ENCODE peak calls at places on chromosomes 16 and 17, in six cellular contexts. One of them, this sample, is unnamed.
A peak's percentile ranks its signal among the peaks of the same experiment; 100 is the strongest.

GRCh38 chr17:35010093-35010492 is 29.8 kb downstream of the LIG3 start:
- DNase-seq in stomach: no peak
- DNase-seq in lung: no peak
- DNase-seq in fibroblast of lung: peak; percentile 30
- DNase-seq in HCT116: no peak
- DNase-seq in ovary: no peak
- DNase-seq in this sample: no peak

GRCh38 chr17:14840616-14841231 is 424.4 kb downstream of the PMP22 start:
- DNase-seq in HCT116: no peak
- DNase-seq in stomach: no peak
- DNase-seq in lung: no peak
- DNase-seq in fibroblast of lung: peak; percentile 6
- DNase-seq in ovary: no peak
- DNase-seq in this sample: no peak

GRCh38 chr16:30054959-30055553 is 10.5 kb upstream of the ALDOA start:
- DNase-seq in fibroblast of lung: no peak
- DNase-seq in lung: no peak
- DNase-seq in stomach: peak; percentile 77
- DNase-seq in ovary: no peak
- DNase-seq in HCT116: no peak
- DNase-seq in this sample: no peak

GRCh38 chr17:17109231-17109630 is 67.0 kb downstream of the MPRIP start:
- DNase-seq in fibroblast of lung: no peak
- DNase-seq in HCT116: no peak
- DNase-seq in ovary: no peak
- DNase-seq in lung: no peak
- DNase-seq in stomach: peak; percentile 47
- DNase-seq in this sample: no peak

GRCh38 chr17:53420035-53420641 is 402.6 kb upstream of the KIF2B start:
- DNase-seq in stomach: no peak
- DNase-seq in HCT116: no peak
- DNase-seq in fibroblast of lung: no peak
- DNase-seq in ovary: no peak
- DNase-seq in lung: no peak
- DNase-seq in this sample: no peak

GRCh38 chr16:66473654-66474519 is 46.8 kb downstream of the BEAN1 start:
- DNase-seq in lung: no peak
- DNase-seq in ovary: no peak
- DNase-seq in fibroblast of lung: no peak
- DNase-seq in HCT116: no peak
- DNase-seq in stomach: no peak
- DNase-seq in this sample: no peak

GRCh38 chr16:79605999-79606398 is 5.5 kb upstream of the MAF start:
- DNase-seq in ovary: no peak
- DNase-seq in fibroblast of lung: peak; percentile 58
- DNase-seq in lung: no peak
- DNase-seq in HCT116: no peak
- DNase-seq in stomach: no peak
- DNase-seq in this sample: no peak

GRCh38 chr17:56851008-56851407 is 17.1 kb downstream of the DGKE start:
- DNase-seq in ovary: no peak
- DNase-seq in stomach: no peak
- DNase-seq in fibroblast of lung: no peak
- DNase-seq in HCT116: no peak
- DNase-seq in lung: no peak
- DNase-seq in this sample: no peak

GRCh38 chr16:69073181-69073669 is 32.2 kb upstream of the HAS3 start:
- DNase-seq in ovary: no peak
- DNase-seq in fibroblast of lung: peak; percentile 93
- DNase-seq in lung: peak; percentile 29
- DNase-seq in HCT116: peak; percentile 93
- DNase-seq in stomach: no peak
- DNase-seq in this sample: no peak

GRCh38 chr17:10727192-10727591 is 2.6 kb downstream of the TMEM220 start:
- DNase-seq in stomach: no peak
- DNase-seq in lung: no peak
- DNase-seq in HCT116: no peak
- DNase-seq in fibroblast of lung: no peak
- DNase-seq in ovary: no peak
- DNase-seq in this sample: no peak

GRCh38 chr17:18093616-18094408 is 6.1 kb downstream of the DRG2 start:
- DNase-seq in stomach: no peak
- DNase-seq in HCT116: peak; percentile 27
- DNase-seq in fibroblast of lung: peak; percentile 72
- DNase-seq in ovary: no peak
- DNase-seq in lung: no peak
- DNase-seq in this sample: peak; percentile 31

GRCh38 chr16:75110637-75111513 is 5.7 kb downstream of the LDHD start:
- DNase-seq in ovary: peak; percentile 94
- DNase-seq in fibroblast of lung: peak; percentile 86
- DNase-seq in stomach: peak; percentile 94
- DNase-seq in HCT116: peak; percentile 80
- DNase-seq in lung: peak; percentile 89
- DNase-seq in this sample: peak; percentile 88

GRCh38 chr16:71410146-71410545 is 31.7 kb downstream of the TLE7 start:
- DNase-seq in HCT116: no peak
- DNase-seq in fibroblast of lung: no peak
- DNase-seq in stomach: no peak
- DNase-seq in lung: no peak
- DNase-seq in ovary: no peak
- DNase-seq in this sample: no peak

GRCh38 chr17:54466875-54467274 is 433.8 kb upstream of the TOM1L1 start:
- DNase-seq in fibroblast of lung: no peak
- DNase-seq in ovary: no peak
- DNase-seq in HCT116: no peak
- DNase-seq in stomach: no peak
- DNase-seq in lung: no peak
- DNase-seq in this sample: no peak

GRCh38 chr17:80796430-80796861 is 195.2 kb upstream of the CHMP6 start:
- DNase-seq in ovary: no peak
- DNase-seq in HCT116: no peak
- DNase-seq in fibroblast of lung: no peak
- DNase-seq in stomach: no peak
- DNase-seq in lung: no peak
- DNase-seq in this sample: peak; percentile 21

GRCh38 chr17:27473748-27474609 is 17.7 kb downstream of the KSR1 start:
- DNase-seq in ovary: no peak
- DNase-seq in stomach: peak; percentile 91
- DNase-seq in lung: peak; percentile 57
- DNase-seq in fibroblast of lung: no peak
- DNase-seq in HCT116: no peak
- DNase-seq in this sample: no peak

GRCh38 chr17:75785770-75786538 is 1.3 kb downstream of the UNK start:
- DNase-seq in stomach: no peak
- DNase-seq in HCT116: no peak
- DNase-seq in ovary: no peak
- DNase-seq in lung: no peak
- DNase-seq in fibroblast of lung: peak; percentile 74
- DNase-seq in this sample: no peak

GRCh38 chr17:32150358-32150757 is 8.1 kb downstream of the RHOT1 start:
- DNase-seq in HCT116: no peak
- DNase-seq in ovary: no peak
- DNase-seq in stomach: no peak
- DNase-seq in lung: no peak
- DNase-seq in fibroblast of lung: no peak
- DNase-seq in this sample: no peak

GRCh38 chr16:29745126-29745852 is 501 bp downstream of the C16orf54 start:
- DNase-seq in ovary: no peak
- DNase-seq in lung: no peak
- DNase-seq in fibroblast of lung: no peak
- DNase-seq in HCT116: no peak
- DNase-seq in stomach: no peak
- DNase-seq in this sample: no peak

GRCh38 chr17:79832211-79833109 is 6.8 kb downstream of the CBX4 start:
- DNase-seq in lung: no peak
- DNase-seq in stomach: peak; percentile 55
- DNase-seq in fibroblast of lung: no peak
- DNase-seq in HCT116: no peak
- DNase-seq in ovary: peak; percentile 48
- DNase-seq in this sample: no peak

GRCh38 chr16:80577485-80578280 is 36.9 kb downstream of the DYNLRB2 start:
- DNase-seq in lung: no peak
- DNase-seq in HCT116: no peak
- DNase-seq in stomach: peak; percentile 76
- DNase-seq in ovary: no peak
- DNase-seq in fibroblast of lung: no peak
- DNase-seq in this sample: no peak

GRCh38 chr16:54862529-54862928 is 68.1 kb upstream of the IRX5 start:
- DNase-seq in fibroblast of lung: no peak
- DNase-seq in ovary: no peak
- DNase-seq in lung: no peak
- DNase-seq in stomach: no peak
- DNase-seq in HCT116: no peak
- DNase-seq in this sample: no peak

GRCh38 chr16:75385507-75386152 is 47.7 kb downstream of the CFDP1 start:
- DNase-seq in HCT116: peak; percentile 66
- DNase-seq in stomach: no peak
- DNase-seq in ovary: no peak
- DNase-seq in fibroblast of lung: peak; percentile 80
- DNase-seq in lung: no peak
- DNase-seq in this sample: peak; percentile 37

DNA sequence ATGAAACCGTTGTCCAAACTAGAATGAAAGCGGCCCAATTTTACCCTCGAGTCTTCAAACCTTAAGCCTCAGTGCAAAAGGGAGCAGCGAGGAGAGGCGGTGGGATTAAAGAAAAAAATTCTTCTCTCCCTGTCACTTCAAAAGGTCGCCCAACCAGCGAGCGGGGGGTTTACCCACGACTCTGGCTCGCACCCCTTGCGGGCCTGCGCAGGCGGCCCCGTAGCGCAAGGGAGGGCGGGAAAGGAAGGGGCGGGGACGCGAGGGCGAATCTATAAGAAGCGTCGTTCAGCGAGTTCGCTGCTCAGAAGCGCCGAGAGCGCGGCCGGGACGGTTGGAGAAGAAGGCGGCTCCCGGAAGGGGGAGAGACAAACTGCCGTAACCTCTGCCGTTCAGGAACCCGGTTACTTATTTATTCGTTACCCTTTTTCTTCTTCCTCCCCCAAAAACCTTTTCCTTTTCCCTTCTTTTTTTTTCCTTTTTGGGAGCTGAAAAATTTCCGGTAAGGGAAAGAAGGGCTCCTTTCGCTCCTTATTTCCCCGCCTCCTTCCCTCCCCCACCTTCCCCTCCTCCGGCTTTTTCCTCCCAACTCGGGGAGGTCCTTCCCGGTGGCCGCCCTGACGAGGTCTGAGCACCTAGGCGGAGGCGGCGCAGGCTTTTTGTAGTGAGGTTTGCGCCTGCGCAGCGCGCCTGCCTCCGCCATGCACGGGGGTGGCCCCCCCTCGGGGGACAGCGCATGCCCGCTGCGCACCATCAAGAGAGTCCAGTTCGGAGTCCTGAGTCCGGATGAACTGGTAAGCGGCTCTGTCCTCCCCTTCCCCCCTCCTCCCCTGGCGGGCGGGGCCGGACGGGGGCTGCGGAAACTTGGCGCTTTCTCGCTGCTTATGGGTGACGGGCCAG is at the start of gene POLR2A:
- DNase-seq in lung: peak; percentile 97
- DNase-seq in fibroblast of lung: peak; percentile 97
- DNase-seq in stomach: peak; percentile 98
- DNase-seq in HCT116: peak; percentile 92
- DNase-seq in ovary: peak; percentile 99
- DNase-seq in this sample: peak; percentile 93
- TF ChIP-seq CTCF in lung: no peak
- TF ChIP-seq CTCF in fibroblast of lung: no peak
- TF ChIP-seq CTCF in stomach: no peak
- TF ChIP-seq CTCF in HCT116: no peak
- TF ChIP-seq CTCF in ovary: peak; percentile 43
- TF ChIP-seq CTCF in this sample: no peak

GRCh38 chr16:77317059-77317458 is 117.8 kb downstream of the ADAMTS18 start:
- DNase-seq in ovary: no peak
- DNase-seq in lung: no peak
- DNase-seq in stomach: no peak
- DNase-seq in HCT116: no peak
- DNase-seq in fibroblast of lung: no peak
- DNase-seq in this sample: no peak
- H3K36me3 ChIP-seq in ovary: no peaks in the 10 kb centered on the region
- H3K36me3 ChIP-seq in lung: no peaks in the 10 kb centered on the region
- H3K36me3 ChIP-seq in stomach: no peaks in the 10 kb centered on the region
- H3K36me3 ChIP-seq in HCT116: no peaks in the 10 kb centered on the region
- H3K36me3 ChIP-seq in fibroblast of lung: no peaks in the 10 kb centered on the region
- H3K36me3 ChIP-seq in this sample: no peaks in the 10 kb centered on the region

GRCh38 chr17:82299452-82299851 is 18.0 kb downstream of the CD7 start:
- DNase-seq in HCT116: no peak
- DNase-seq in lung: no peak
- DNase-seq in ovary: no peak
- DNase-seq in stomach: no peak
- DNase-seq in fibroblast of lung: no peak
- DNase-seq in this sample: no peak
- H3K4me1 ChIP-seq in HCT116: peaks cover 29% of the 10 kb centered on the region
- H3K4me1 ChIP-seq in lung: peaks cover 16% of the 10 kb centered on the region
- H3K4me1 ChIP-seq in ovary: peaks cover 9% of the 10 kb centered on the region
- H3K4me1 ChIP-seq in stomach: peaks cover 44% of the 10 kb centered on the region
- H3K4me1 ChIP-seq in fibroblast of lung: peaks cover 15% of the 10 kb centered on the region
- H3K4me1 ChIP-seq in this sample: peaks cover 43% of the 10 kb centered on the region

DNA sequence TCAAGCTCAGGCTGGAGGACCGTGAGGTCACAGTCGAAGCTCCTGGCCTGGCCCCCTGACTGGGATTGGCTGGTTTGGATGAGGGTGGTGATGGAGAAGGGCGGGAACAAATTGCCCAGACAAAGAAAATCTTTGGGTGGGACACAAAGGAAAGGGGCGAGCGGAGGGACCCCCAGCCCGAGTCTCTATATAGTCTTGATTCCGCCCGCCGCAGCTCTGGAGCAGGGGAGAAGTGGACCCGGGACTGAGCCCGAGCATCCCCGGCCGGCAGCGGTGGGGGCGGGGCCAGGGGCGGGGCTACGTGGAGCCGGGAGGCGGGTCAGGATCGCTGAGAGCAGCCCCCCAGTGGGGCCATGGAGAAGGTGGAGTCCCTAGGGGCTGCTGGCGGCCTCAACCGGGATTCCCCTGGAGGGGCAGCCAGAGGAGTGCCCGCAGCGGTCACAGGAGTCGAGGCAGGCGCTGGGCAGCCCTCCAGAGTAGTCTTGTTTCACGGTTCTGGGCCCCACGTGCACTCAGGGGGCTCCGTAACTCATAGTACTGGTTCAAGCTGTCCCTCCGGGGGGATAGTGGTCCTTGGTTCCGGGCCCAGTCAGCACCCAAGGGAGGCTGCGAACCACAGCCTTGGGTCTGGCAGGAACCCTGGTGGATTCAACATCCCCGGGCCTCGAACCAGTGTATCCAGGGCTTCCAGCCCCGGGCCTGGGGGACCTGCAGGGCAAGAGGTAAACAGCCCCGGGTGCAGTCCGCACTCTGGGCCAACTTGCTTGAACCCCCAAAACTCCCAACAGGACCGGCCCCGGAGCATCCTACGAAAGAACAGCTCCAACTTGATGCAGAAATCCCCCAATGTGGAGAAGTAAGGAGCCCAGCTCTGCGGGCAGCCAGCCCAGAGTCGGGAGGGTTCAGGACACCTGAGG is 1.2 kb upstream of the NEURL4 start:
- DNase-seq in HCT116: peak; percentile 64
- DNase-seq in ovary: peak; percentile 85
- DNase-seq in lung: peak; percentile 81
- DNase-seq in fibroblast of lung: peak; percentile 77
- DNase-seq in stomach: peak; percentile 73
- DNase-seq in this sample: peak; percentile 66
- TF ChIP-seq CTCF in HCT116: no peak
- TF ChIP-seq CTCF in ovary: no peak
- TF ChIP-seq CTCF in lung: no peak
- TF ChIP-seq CTCF in fibroblast of lung: no peak
- TF ChIP-seq CTCF in stomach: no peak
- TF ChIP-seq CTCF in this sample: no peak

This sample was measured in Caco-2.